ENCODE peak calls at places on chromosomes 16 and 17, in five cellular contexts. B is pancreas, P is tibial nerve, V is HCT116, D is cardiac muscle cell. R is an unnamed sample.

GRCh38 chr17:19397556-19398041 is 10.6 kb upstream of the MFAP4 start:
- DNase-seq in B (no peak), P (no peak), V (no peak), D (no peak), R (no peak)

GRCh38 chr17:30031214-30031869 is 85.3 kb upstream of the NSRP1 start:
- DNase-seq in B (no peak), P (no peak), V (no peak), D (no peak), R (no peak)

GRCh38 chr17:29136998-29137730 is 43.0 kb downstream of the MYO18A start:
- DNase-seq in B (no peak), P (no peak), V (no peak), D (no peak), R (no peak)

GRCh38 chr17:50196826-50197225 is 4.6 kb downstream of the COL1A1 start:
- DNase-seq in B (no peak), P (no peak), V (no peak), D (no peak), R (no peak)

GRCh38 chr16:30767767-30768465 is 5.8 kb downstream of the RNF40 start:
- DNase-seq in B (no peak), P (no peak), V (no peak), D (no peak), R (no peak)

GRCh38 chr17:70699408-70699807 is 530.1 kb downstream of the KCNJ2 start:
- DNase-seq in B (no peak), P (no peak), V (no peak), D (no peak), R (no peak)

GRCh38 chr17:1182831-1183578 is 3.2 kb upstream of the ABR start:
- DNase-seq in B (no peak), P (no peak), V (no peak), D (peak; percentile 21), R (no peak)

GRCh38 chr17:81309140-81309858 is 14.2 kb upstream of the SLC38A10 start:
- DNase-seq in B (peak; percentile 92), P (peak; percentile 86), V (peak; percentile 85), D (peak; percentile 79), R (no peak)

GRCh38 chr16:87295259-87295658 is 21.9 kb downstream of the C16orf95 start:
- DNase-seq in B (no peak), P (no peak), V (peak; percentile 90), D (no peak), R (no peak)

GRCh38 chr17:44043326-44043725 is 23.1 kb downstream of the LSM12 start:
- DNase-seq in B (no peak), P (no peak), V (no peak), D (no peak), R (no peak)

GRCh38 chr16:58035356-58036170 is 10.0 kb downstream of the MMP15 start:
- DNase-seq in B (no peak), P (no peak), V (no peak), D (no peak), R (no peak)

GRCh38 chr17:48262982-48263586 is 155.5 kb downstream of the SNX11 start:
- DNase-seq in B (no peak), P (no peak), V (no peak), D (peak; percentile 14), R (no peak)

GRCh38 chr16:60636117-60636516 is 1400.1 kb downstream of the CDH8 start:
- DNase-seq in B (no peak), P (no peak), V (no peak), D (no peak), R (no peak)

GRCh38 chr17:72603346-72604242 is 482.8 kb downstream of the SOX9 start:
- DNase-seq in B (no peak), P (no peak), V (no peak), D (no peak), R (no peak)

GRCh38 chr17:17603178-17603894 is 11.8 kb upstream of the PEMT start:
- DNase-seq in B (no peak), P (no peak), V (no peak), D (no peak), R (no peak)

GRCh38 chr17:68399638-68400403 is 57.5 kb downstream of the WIPI1 start:
- DNase-seq in B (no peak), P (no peak), V (no peak), D (no peak), R (no peak)

GRCh38 chr17:1736348-1737281 is 6.1 kb upstream of the SERPINF2 start:
- DNase-seq in B (peak; percentile 70), P (peak; percentile 49), V (no peak), D (no peak), R (no peak)

GRCh38 chr17:58889928-58890327 is 134.3 kb downstream of the PPM1E start:
- DNase-seq in B (no peak), P (no peak), V (no peak), D (no peak), R (no peak)

GRCh38 chr17:50904522-50905459 is 38.6 kb upstream of the TOB1 start:
- DNase-seq in B (peak; percentile 94), P (no peak), V (no peak), D (no peak), R (no peak)

GRCh38 chr16:12186774-12187335 is 210.3 kb downstream of the SNX29 start:
- DNase-seq in B (no peak), P (no peak), V (no peak), D (no peak), R (no peak)

GRCh38 chr16:49924078-49924477 is 68.2 kb upstream of the ZNF423 start:
- DNase-seq in B (no peak), P (no peak), V (peak; percentile 27), D (no peak), R (no peak)

GRCh38 chr17:42554250-42555121 is 1.8 kb downstream of the HSD17B1 start:
- DNase-seq in B (peak; percentile 93), P (peak; percentile 77), V (no peak), D (peak; percentile 95), R (peak; percentile 91)

GRCh38 chr16:15880909-15881308 is 7.5 kb downstream of the CEP20 start:
- DNase-seq in B (no peak), P (no peak), V (no peak), D (no peak), R (no peak)

GRCh38 chr17:42804918-42805367 is 6.3 kb downstream of the CNTD1 start:
- DNase-seq in B (no peak), P (no peak), V (no peak), D (no peak), R (no peak)

GRCh38 chr16:1791256-1791942 is 2.1 kb downstream of the IGFALS start:
- DNase-seq in B (peak; percentile 75), P (no peak), V (no peak), D (no peak), R (no peak)

GRCh38 chr16:66369055-66369592 is 2.6 kb downstream of the CDH5 start:
- DNase-seq in B (no peak), P (no peak), V (no peak), D (no peak), R (no peak)

GRCh38 chr17:74971842-74972106 is 785 bp downstream of the HID1 start:
- DNase-seq in B (no peak), P (no peak), V (no peak), D (no peak), R (no peak)

GRCh38 chr17:41185001-41185400 is 290 bp upstream of the KRTAP4-1 start:
- DNase-seq in B (no peak), P (no peak), V (no peak), D (no peak), R (no peak)

GRCh38 chr16:89358030-89359005 is 132.0 kb downstream of the ANKRD11 start:
- DNase-seq in B (no peak), P (no peak), V (no peak), D (no peak), R (no peak)

GRCh38 chr16:31008154-31008950 is 2.1 kb downstream of the STX1B start:
- DNase-seq in B (no peak), P (no peak), V (no peak), D (no peak), R (no peak)

GRCh38 chr17:75615301-75615700 is 17.9 kb upstream of the SMIM5 start:
- DNase-seq in B (peak; percentile 56), P (no peak), V (no peak), D (no peak), R (no peak)

GRCh38 chr16:11296706-11297491 is 15.8 kb upstream of the PRM1 start:
- DNase-seq in B (no peak), P (no peak), V (no peak), D (peak; percentile 22), R (no peak)

GRCh38 chr17:50918933-50919296 is 52.8 kb upstream of the TOB1 start:
- DNase-seq in B (peak; percentile 50), P (no peak), V (no peak), D (no peak), R (no peak)

GRCh38 chr16:84056933-84057332 is 14.3 kb upstream of the SLC38A8 start:
- DNase-seq in B (no peak), P (no peak), V (no peak), D (no peak), R (peak; percentile 27)

GRCh38 chr17:16453493-16453851 is 38.1 kb downstream of the TRPV2 start:
- DNase-seq in B (no peak), P (no peak), V (no peak), D (no peak), R (no peak)
- TF ChIP-seq CTCF in B (no peak), P (no peak), V (no peak), D (no peak), R (no peak)

DNA sequence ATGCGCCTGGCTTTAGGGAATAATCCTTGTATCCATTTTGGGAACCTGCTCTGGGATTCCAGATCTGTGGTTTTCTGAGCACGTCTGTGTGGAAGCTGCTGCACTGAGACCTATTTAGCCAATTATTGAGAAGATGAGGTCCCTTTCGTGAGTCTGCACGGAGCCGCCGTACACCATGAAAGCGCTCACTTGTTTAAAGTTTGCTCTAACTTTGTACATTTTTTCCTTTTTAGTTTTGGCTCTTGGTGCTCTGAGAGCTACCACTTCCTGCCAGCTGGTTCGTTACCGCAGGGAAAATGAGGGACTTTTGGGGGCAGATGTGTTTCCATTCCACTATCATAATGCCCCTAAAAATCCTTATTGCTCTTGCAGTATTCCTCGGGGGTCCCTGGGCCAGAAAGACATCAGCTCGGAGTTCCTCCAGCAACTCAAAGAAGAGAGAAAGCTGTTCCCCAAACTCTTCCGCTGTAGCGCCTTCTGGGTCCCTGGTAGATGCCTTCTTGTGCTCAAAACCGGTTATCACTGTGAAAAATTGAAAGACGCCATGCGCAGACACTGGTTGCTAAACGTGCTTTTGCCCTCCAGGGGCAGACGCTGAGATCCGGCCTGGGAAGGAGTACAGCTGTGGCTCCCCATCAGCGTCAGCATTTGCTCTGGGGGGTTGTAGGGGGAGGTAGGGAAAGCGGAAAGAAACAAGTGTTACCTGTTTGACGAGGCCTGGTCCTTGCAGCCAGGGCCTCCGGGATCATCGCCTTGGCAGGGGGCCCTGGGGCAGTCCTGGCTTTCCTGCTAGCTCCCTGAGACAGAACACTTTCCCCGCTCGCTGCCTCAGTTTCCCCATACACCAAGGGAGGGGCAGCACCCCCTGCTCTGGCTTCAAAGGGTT is 238.1 kb downstream of the MRTFB start:
- DNase-seq in B (peak; percentile 92), P (no peak), V (no peak), D (no peak), R (peak; percentile 72)
- TF ChIP-seq CTCF in B (no peak), P (no peak), V (no peak), D (peak; percentile 8), R (peak; percentile 36)

DNA sequence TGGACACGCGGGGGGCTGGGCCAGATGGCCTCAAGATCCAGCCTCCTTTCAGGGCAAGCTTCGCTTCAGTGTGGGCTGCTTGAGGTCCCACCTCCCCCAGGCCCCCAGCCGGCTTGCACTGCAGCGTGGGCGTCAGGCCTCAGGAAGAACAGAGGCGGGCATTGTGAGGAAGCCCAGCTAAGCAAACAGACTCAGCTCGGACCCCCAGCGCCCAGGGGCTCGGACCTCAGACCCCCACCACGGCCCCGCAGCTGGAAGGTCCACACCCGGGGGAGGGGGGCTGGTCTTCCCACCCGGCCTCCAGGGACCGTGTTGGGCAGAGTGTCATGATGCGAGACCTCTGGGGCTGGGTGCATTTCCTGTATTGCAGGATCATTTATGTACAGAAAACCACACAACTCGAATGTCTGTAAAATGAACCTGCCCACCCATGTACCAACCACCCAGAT is 24.7 kb upstream of the ZNF469 start:
- DNase-seq in B (peak; percentile 36), P (no peak), V (no peak), D (no peak), R (no peak)
- TF ChIP-seq CTCF in B (no peak), P (no peak), V (no peak), D (no peak), R (no peak)

GRCh38 chr16:10180771-10181163 is 1.5 kb downstream of the GRIN2A start:
- DNase-seq in B (peak; percentile 79), P (no peak), V (no peak), D (peak; percentile 85), R (peak; percentile 72)
- TF ChIP-seq CTCF in B (no peak), P (no peak), V (peak; percentile 23), D (peak; percentile 24), R (peak; percentile 70)